ENCODE peak calls at places on chromosomes 12 and 14, in four cellular contexts. J is ovary, R is GM12878, S is astrocyte. T is an unnamed sample. For H3K27me3, the result is how much of the 10 kb centered on the place peaks cover.

GRCh38 chr12:31906581-31907286 is 52.5 kb upstream of the RESF1 start:
- DNase-seq in J (no peak), R (no peak), S (no peak), T (no peak)

GRCh38 chr14:34699873-34700621 is 14.3 kb downstream of the CFL2 start:
- DNase-seq in J (no peak), R (no peak), S (peak), T (no peak)

GRCh38 chr12:62673027-62673815 is 206.6 kb downstream of the MON2 start:
- DNase-seq in J (no peak), R (no peak), S (no peak), T (no peak)

GRCh38 chr12:104306943-104307654 is 3.6 kb downstream of the EID3 start:
- DNase-seq in J (no peak), R (no peak), S (no peak), T (no peak)

GRCh38 chr14:56133547-56133946 is 15.3 kb downstream of the PELI2 start:
- DNase-seq in J (no peak), R (no peak), S (no peak), T (no peak)

GRCh38 chr12:14322403-14322802 is 43.1 kb upstream of the ATF7IP start:
- DNase-seq in J (no peak), R (no peak), S (peak), T (no peak)

GRCh38 chr12:18165422-18165871 is 75.5 kb upstream of the RERGL start:
- DNase-seq in J (no peak), R (peak), S (peak), T (no peak)

GRCh38 chr12:123723765-123724164 is 11.6 kb downstream of the ATP6V0A2 start:
- DNase-seq in J (no peak), R (no peak), S (no peak), T (no peak)

GRCh38 chr12:101021911-101022388 is 188.1 kb downstream of the SLC5A8 start:
- DNase-seq in J (no peak), R (no peak), S (peak), T (no peak)

GRCh38 chr14:44960146-44960545 is 1.6 kb downstream of the KLHL28 start:
- DNase-seq in J (no peak), R (no peak), S (no peak), T (no peak)

GRCh38 chr14:51929156-51929555 is 60.2 kb upstream of the RTRAF start:
- DNase-seq in J (no peak), R (no peak), S (peak), T (no peak)

GRCh38 chr12:24795699-24796385 is 153.1 kb downstream of the BCAT1 start:
- DNase-seq in J (no peak), R (no peak), S (no peak), T (no peak)

GRCh38 chr14:55201219-55202096 is 10.1 kb upstream of the DLGAP5 start:
- DNase-seq in J (no peak), R (no peak), S (no peak), T (no peak)

GRCh38 chr12:104895405-104895804 is 62.7 kb downstream of the SLC41A2 start:
- DNase-seq in J (no peak), R (no peak), S (no peak), T (no peak)

GRCh38 chr12:131203666-131204415 is 250.1 kb downstream of the ADGRD1 start:
- DNase-seq in J (no peak), R (no peak), S (no peak), T (no peak)

GRCh38 chr14:90660865-90661570 is 155.2 kb downstream of the TTC7B start:
- DNase-seq in J (no peak), R (no peak), S (no peak), T (peak)

GRCh38 chr14:93712838-93713724 is 75.2 kb downstream of the PRIMA1 start:
- DNase-seq in J (no peak), R (no peak), S (no peak), T (no peak)

GRCh38 chr14:96390965-96391292 is 999 bp upstream of the AK7 start:
- DNase-seq in J (no peak), R (no peak), S (no peak), T (no peak)

GRCh38 chr12:57149309-57149900 is 2.0 kb upstream of the LRP1-AS start:
- DNase-seq in J (peak), R (no peak), S (no peak), T (peak)

GRCh38 chr12:38056701-38057689 is 259.6 kb upstream of the ALG10B start:
- DNase-seq in J (no peak), R (no peak), S (no peak), T (no peak)

GRCh38 chr14:30559638-30560071 is 697 bp downstream of the G2E3 start:
- DNase-seq in J (no peak), R (no peak), S (peak), T (no peak)

GRCh38 chr12:42574879-42575278 is 14.7 kb downstream of the PRICKLE1 start:
- DNase-seq in J (no peak), R (no peak), S (no peak), T (no peak)

GRCh38 chr12:53820503-53820902 is 68.7 kb upstream of the CISTR start:
- DNase-seq in J (no peak), R (no peak), S (no peak), T (no peak)

GRCh38 chr14:92456215-92457017 is 57.2 kb upstream of the RIN3 start:
- DNase-seq in J (no peak), R (no peak), S (peak), T (peak)

GRCh38 chr12:75814856-75815754 is 216.5 kb downstream of the PHLDA1 start:
- DNase-seq in J (no peak), R (no peak), S (peak), T (peak)

GRCh38 chr14:71583246-71583645 is 349.0 kb upstream of the RGS6 start:
- DNase-seq in J (no peak), R (no peak), S (no peak), T (no peak)

GRCh38 chr12:26188132-26188531 is 7.2 kb upstream of the SSPN start:
- DNase-seq in J (no peak), R (no peak), S (peak), T (no peak)

GRCh38 chr12:122872815-122873361 is 23.0 kb downstream of the VPS37B start:
- DNase-seq in J (no peak), R (no peak), S (no peak), T (no peak)

GRCh38 chr14:31420013-31420318 is 384 bp downstream of the HEATR5A start:
- DNase-seq in J (peak), R (no peak), S (no peak), T (peak)

GRCh38 chr14:64516969-64517368 is 12.4 kb downstream of the ZBTB1 start:
- DNase-seq in J (no peak), R (no peak), S (no peak), T (no peak)

GRCh38 chr14:64513271-64513670 is 8.7 kb downstream of the ZBTB1 start:
- DNase-seq in J (no peak), R (no peak), S (no peak), T (no peak)

GRCh38 chr14:64518229-64518628 is 13.7 kb downstream of the ZBTB1 start:
- DNase-seq in J (no peak), R (no peak), S (no peak), T (no peak)

GRCh38 chr14:64510825-64511679 is 6.5 kb downstream of the ZBTB1 start:
- DNase-seq in J (peak), R (no peak), S (peak), T (peak)

GRCh38 chr14:64515053-64515452 is 10.5 kb downstream of the ZBTB1 start:
- DNase-seq in J (no peak), R (no peak), S (no peak), T (no peak)
- H3K27ac ChIP-seq in J (no peak), R (no peak), S (no peak), T (peak)

GRCh38 chr14:61610900-61611299 is 84.4 kb upstream of the HIF1A start:
- DNase-seq in J (no peak), R (no peak), S (no peak), T (no peak)

GRCh38 chr14:61607570-61608244 is 87.6 kb upstream of the HIF1A start:
- DNase-seq in J (no peak), R (no peak), S (no peak), T (no peak)

GRCh38 chr14:61609143-61609851 is 86.0 kb upstream of the HIF1A start:
- DNase-seq in J (no peak), R (no peak), S (peak), T (no peak)

GRCh38 chr14:61609885-61610284 is 85.4 kb upstream of the HIF1A start:
- DNase-seq in J (no peak), R (no peak), S (peak), T (no peak)

GRCh38 chr14:61608245-61609142 is 86.8 kb upstream of the HIF1A start:
- DNase-seq in J (no peak), R (no peak), S (peak), T (no peak)
- H3K4me3 ChIP-seq in J (no peak), R (no peak), S (no peak), T (no peak)

DNA sequence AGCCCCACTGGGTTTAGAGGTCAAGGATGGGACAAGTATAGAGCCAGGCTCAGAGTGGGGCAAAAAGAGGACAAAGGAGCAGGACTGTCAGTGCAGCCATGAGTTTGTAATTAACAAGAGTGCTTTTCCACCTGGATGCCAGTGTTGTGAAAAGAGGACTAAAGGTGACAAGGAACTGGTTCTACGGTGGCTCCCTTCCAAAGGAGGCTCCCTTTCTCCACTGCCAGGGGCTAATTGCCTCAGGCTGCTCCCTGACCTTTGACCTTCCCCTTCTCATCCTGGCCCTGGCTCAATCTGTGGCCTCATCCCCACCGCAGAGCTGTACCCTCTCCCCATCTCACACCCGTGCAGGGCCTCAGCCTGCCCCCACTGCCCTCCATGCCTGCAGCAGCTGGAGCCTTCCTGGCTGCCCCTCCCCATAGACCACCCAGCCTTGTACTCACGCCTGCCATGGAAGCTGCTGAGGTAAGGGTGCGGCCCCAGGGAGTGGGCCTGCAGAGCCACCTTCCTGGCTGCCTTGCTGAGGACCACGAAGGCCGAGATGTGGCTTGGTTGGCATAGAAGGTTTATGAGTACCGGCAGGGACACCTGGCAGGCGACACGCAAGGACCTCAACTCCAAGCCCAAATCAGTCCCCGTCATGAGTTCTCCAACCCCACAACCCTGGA is 24.8 kb upstream of the FKBP4 start:
- DNase-seq in J (no peak), R (no peak), S (no peak), T (no peak)
- H3K27me3 ChIP-seq in J (under half), R (under half), S (under half), T (under half)

DNA sequence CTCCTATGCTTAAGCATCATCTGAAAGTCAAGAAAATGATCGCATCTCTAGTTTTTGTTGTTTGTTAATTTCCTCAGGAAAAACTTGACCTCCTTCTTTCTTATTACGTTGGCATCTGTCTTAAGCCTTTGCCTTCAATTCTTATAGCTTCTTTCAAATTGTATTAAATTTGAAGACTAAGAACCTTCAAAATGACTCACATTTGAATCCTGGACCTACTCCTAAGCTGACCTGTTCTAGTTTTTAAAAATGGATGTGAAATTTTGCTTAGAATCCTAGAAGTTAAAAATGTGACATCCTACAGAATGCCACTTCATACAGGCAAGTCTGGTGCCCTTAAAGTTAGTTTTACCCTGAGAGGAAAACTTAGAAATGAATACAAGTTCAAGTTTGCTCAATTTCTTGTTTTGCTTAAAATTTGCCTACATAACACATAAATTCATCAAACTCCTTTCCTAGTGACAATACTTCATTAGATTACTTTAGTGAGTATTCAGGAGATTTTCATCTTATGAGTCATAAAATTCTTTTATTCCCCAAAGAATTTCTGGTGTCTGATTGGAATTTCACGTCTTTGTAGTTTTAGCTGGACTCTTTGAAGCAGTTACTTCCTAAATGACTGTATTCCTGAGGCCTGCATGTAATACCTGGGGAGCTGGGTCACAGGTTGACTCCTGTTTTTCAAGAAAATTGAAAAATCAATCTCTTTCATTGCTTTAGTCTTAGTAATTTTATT is 152.3 kb downstream of the MSRB3 start:
- DNase-seq in J (no peak), R (no peak), S (peak), T (no peak)
- H3K27ac ChIP-seq in J (no peak), R (no peak), S (peak), T (no peak)